ENCODE peak calls at places on chromosomes 13 and 19, in eight cellular contexts. One of them, this sample, is unnamed.

GRCh38 chr19:815775-816499 is 5.8 kb downstream of the PLPPR3 start:
- DNase-seq in stimulated activated CD4-positive, alpha-beta T cell treated with anti-CD3 and anti-CD28 coated beads, Interleukin-4, amount 100 ng/mL, for 48 hours: no peak
- DNase-seq in activated T-cell treated with anti-CD3 and anti-CD28 coated beads for 1 hour: no peak
- DNase-seq in nucleus accumbens: no peak
- DNase-seq in ELF-1: no peak
- DNase-seq in activated CD4-positive, alpha-beta T cell treated with anti-CD3 and anti-CD28 coated beads, Interleukin-2, amount 50 U/mL, for 48 hours: no peak
- DNase-seq in adrenal gland: no peak
- DNase-seq in iPS DF 19.7: no peak
- DNase-seq in this sample: no peak

GRCh38 chr13:92768592-92768991 is 458.0 kb upstream of the GPC6 start:
- DNase-seq in stimulated activated CD4-positive, alpha-beta T cell treated with anti-CD3 and anti-CD28 coated beads, Interleukin-4, amount 100 ng/mL, for 48 hours: no peak
- DNase-seq in activated T-cell treated with anti-CD3 and anti-CD28 coated beads for 1 hour: no peak
- DNase-seq in nucleus accumbens: no peak
- DNase-seq in ELF-1: no peak
- DNase-seq in activated CD4-positive, alpha-beta T cell treated with anti-CD3 and anti-CD28 coated beads, Interleukin-2, amount 50 U/mL, for 48 hours: no peak
- DNase-seq in adrenal gland: no peak
- DNase-seq in iPS DF 19.7: no peak
- DNase-seq in this sample: no peak

GRCh38 chr19:644363-644762 is 4.7 kb downstream of the FGF22 start:
- DNase-seq in stimulated activated CD4-positive, alpha-beta T cell treated with anti-CD3 and anti-CD28 coated beads, Interleukin-4, amount 100 ng/mL, for 48 hours: no peak
- DNase-seq in activated T-cell treated with anti-CD3 and anti-CD28 coated beads for 1 hour: no peak
- DNase-seq in nucleus accumbens: no peak
- DNase-seq in ELF-1: no peak
- DNase-seq in activated CD4-positive, alpha-beta T cell treated with anti-CD3 and anti-CD28 coated beads, Interleukin-2, amount 50 U/mL, for 48 hours: no peak
- DNase-seq in adrenal gland: no peak
- DNase-seq in iPS DF 19.7: no peak
- DNase-seq in this sample: no peak

GRCh38 chr13:26551255-26551654 is 6.2 kb upstream of the WASF3 start:
- DNase-seq in stimulated activated CD4-positive, alpha-beta T cell treated with anti-CD3 and anti-CD28 coated beads, Interleukin-4, amount 100 ng/mL, for 48 hours: no peak
- DNase-seq in activated T-cell treated with anti-CD3 and anti-CD28 coated beads for 1 hour: no peak
- DNase-seq in nucleus accumbens: no peak
- DNase-seq in ELF-1: no peak
- DNase-seq in activated CD4-positive, alpha-beta T cell treated with anti-CD3 and anti-CD28 coated beads, Interleukin-2, amount 50 U/mL, for 48 hours: no peak
- DNase-seq in adrenal gland: no peak
- DNase-seq in iPS DF 19.7: no peak
- DNase-seq in this sample: no peak

GRCh38 chr13:100434010-100434763 is 154.4 kb downstream of the GGACT start:
- DNase-seq in stimulated activated CD4-positive, alpha-beta T cell treated with anti-CD3 and anti-CD28 coated beads, Interleukin-4, amount 100 ng/mL, for 48 hours: no peak
- DNase-seq in activated T-cell treated with anti-CD3 and anti-CD28 coated beads for 1 hour: no peak
- DNase-seq in nucleus accumbens: no peak
- DNase-seq in ELF-1: no peak
- DNase-seq in activated CD4-positive, alpha-beta T cell treated with anti-CD3 and anti-CD28 coated beads, Interleukin-2, amount 50 U/mL, for 48 hours: no peak
- DNase-seq in adrenal gland: no peak
- DNase-seq in iPS DF 19.7: no peak
- DNase-seq in this sample: no peak

GRCh38 chr13:21372530-21372929 is 86.6 kb downstream of the ZDHHC20 start:
- DNase-seq in stimulated activated CD4-positive, alpha-beta T cell treated with anti-CD3 and anti-CD28 coated beads, Interleukin-4, amount 100 ng/mL, for 48 hours: no peak
- DNase-seq in activated T-cell treated with anti-CD3 and anti-CD28 coated beads for 1 hour: no peak
- DNase-seq in nucleus accumbens: no peak
- DNase-seq in ELF-1: no peak
- DNase-seq in activated CD4-positive, alpha-beta T cell treated with anti-CD3 and anti-CD28 coated beads, Interleukin-2, amount 50 U/mL, for 48 hours: no peak
- DNase-seq in adrenal gland: no peak
- DNase-seq in iPS DF 19.7: no peak
- DNase-seq in this sample: no peak

GRCh38 chr13:100707818-100708740 is 33.5 kb upstream of the TMTC4 start:
- DNase-seq in stimulated activated CD4-positive, alpha-beta T cell treated with anti-CD3 and anti-CD28 coated beads, Interleukin-4, amount 100 ng/mL, for 48 hours: no peak
- DNase-seq in activated T-cell treated with anti-CD3 and anti-CD28 coated beads for 1 hour: no peak
- DNase-seq in nucleus accumbens: peak
- DNase-seq in ELF-1: no peak
- DNase-seq in activated CD4-positive, alpha-beta T cell treated with anti-CD3 and anti-CD28 coated beads, Interleukin-2, amount 50 U/mL, for 48 hours: no peak
- DNase-seq in adrenal gland: no peak
- DNase-seq in iPS DF 19.7: no peak
- DNase-seq in this sample: no peak

GRCh38 chr19:19651076-19651475 is 7.6 kb upstream of the GMIP start:
- DNase-seq in stimulated activated CD4-positive, alpha-beta T cell treated with anti-CD3 and anti-CD28 coated beads, Interleukin-4, amount 100 ng/mL, for 48 hours: no peak
- DNase-seq in activated T-cell treated with anti-CD3 and anti-CD28 coated beads for 1 hour: no peak
- DNase-seq in nucleus accumbens: peak
- DNase-seq in ELF-1: no peak
- DNase-seq in activated CD4-positive, alpha-beta T cell treated with anti-CD3 and anti-CD28 coated beads, Interleukin-2, amount 50 U/mL, for 48 hours: no peak
- DNase-seq in adrenal gland: no peak
- DNase-seq in iPS DF 19.7: no peak
- DNase-seq in this sample: no peak

GRCh38 chr19:14979498-14980255 is at the start of gene SLC1A6:
- DNase-seq in stimulated activated CD4-positive, alpha-beta T cell treated with anti-CD3 and anti-CD28 coated beads, Interleukin-4, amount 100 ng/mL, for 48 hours: no peak
- DNase-seq in activated T-cell treated with anti-CD3 and anti-CD28 coated beads for 1 hour: no peak
- DNase-seq in nucleus accumbens: no peak
- DNase-seq in ELF-1: no peak
- DNase-seq in activated CD4-positive, alpha-beta T cell treated with anti-CD3 and anti-CD28 coated beads, Interleukin-2, amount 50 U/mL, for 48 hours: peak
- DNase-seq in adrenal gland: no peak
- DNase-seq in iPS DF 19.7: no peak
- DNase-seq in this sample: peak

GRCh38 chr13:75761373-75761772 is 125.2 kb downstream of the LMO7 start:
- DNase-seq in stimulated activated CD4-positive, alpha-beta T cell treated with anti-CD3 and anti-CD28 coated beads, Interleukin-4, amount 100 ng/mL, for 48 hours: no peak
- DNase-seq in activated T-cell treated with anti-CD3 and anti-CD28 coated beads for 1 hour: no peak
- DNase-seq in nucleus accumbens: no peak
- DNase-seq in ELF-1: no peak
- DNase-seq in activated CD4-positive, alpha-beta T cell treated with anti-CD3 and anti-CD28 coated beads, Interleukin-2, amount 50 U/mL, for 48 hours: no peak
- DNase-seq in adrenal gland: no peak
- DNase-seq in iPS DF 19.7: no peak
- DNase-seq in this sample: peak

GRCh38 chr19:17770613-17771012 is 19.3 kb downstream of the FCHO1 start:
- DNase-seq in stimulated activated CD4-positive, alpha-beta T cell treated with anti-CD3 and anti-CD28 coated beads, Interleukin-4, amount 100 ng/mL, for 48 hours: no peak
- DNase-seq in activated T-cell treated with anti-CD3 and anti-CD28 coated beads for 1 hour: no peak
- DNase-seq in nucleus accumbens: no peak
- DNase-seq in ELF-1: peak
- DNase-seq in activated CD4-positive, alpha-beta T cell treated with anti-CD3 and anti-CD28 coated beads, Interleukin-2, amount 50 U/mL, for 48 hours: no peak
- DNase-seq in adrenal gland: no peak
- DNase-seq in iPS DF 19.7: no peak
- DNase-seq in this sample: no peak

GRCh38 chr19:5238700-5239099 is 101.9 kb downstream of the PTPRS start:
- DNase-seq in stimulated activated CD4-positive, alpha-beta T cell treated with anti-CD3 and anti-CD28 coated beads, Interleukin-4, amount 100 ng/mL, for 48 hours: no peak
- DNase-seq in activated T-cell treated with anti-CD3 and anti-CD28 coated beads for 1 hour: no peak
- DNase-seq in nucleus accumbens: no peak
- DNase-seq in ELF-1: peak
- DNase-seq in activated CD4-positive, alpha-beta T cell treated with anti-CD3 and anti-CD28 coated beads, Interleukin-2, amount 50 U/mL, for 48 hours: no peak
- DNase-seq in adrenal gland: no peak
- DNase-seq in iPS DF 19.7: no peak
- DNase-seq in this sample: no peak